ENCODE peak calls at places on chromosomes 6 and 20, in ten cellular contexts. K is colonic mucosa; X is stimulated activated naive CD4-positive, alpha-beta T cell; E is PC-3; F is KG1; D is NCI-H1105 treated with DMSO at 0.1 percent for 48 hours; L is activated CD4-positive, alpha-beta T cell treated with anti-CD3 and anti-CD28 coated beads for 48 hours; W is AG10803; Z is activated gamma-delta T cell; S is HT-29. Y is an unnamed sample.

GRCh38 chr6:125577263-125577662 is 172.2 kb upstream of the HEY2 start:
- DNase-seq in X (no peak), W (no peak), D (no peak), E (no peak), Z (no peak), K (no peak), F (no peak), L (no peak), S (no peak), Y (no peak)

GRCh38 chr6:35370799-35371493 is 28.6 kb downstream of the PPARD start:
- DNase-seq in K (no peak), W (peak), D (no peak), F (no peak), S (no peak), E (no peak), Z (no peak), X (no peak), L (no peak), Y (no peak)

GRCh38 chr6:527989-528673 is 128.8 kb downstream of the HUS1B start:
- DNase-seq in L (no peak), F (no peak), K (no peak), X (no peak), S (no peak), Z (no peak), W (no peak), E (no peak), D (no peak), Y (no peak)

GRCh38 chr20:25018841-25019240 is 26.3 kb upstream of the APMAP start:
- DNase-seq in D (no peak), X (no peak), W (no peak), K (no peak), F (no peak), E (no peak), S (no peak), Z (no peak), L (no peak), Y (no peak)

GRCh38 chr6:148758492-148758891 is 11.7 kb downstream of the UST start:
- DNase-seq in X (no peak), E (no peak), Z (no peak), D (no peak), L (peak), F (peak), S (no peak), K (peak), W (no peak), Y (no peak)

GRCh38 chr20:17228624-17229061 is 1.8 kb downstream of the PCSK2 start:
- DNase-seq in L (no peak), K (no peak), D (peak), E (no peak), X (no peak), W (no peak), F (no peak), Z (no peak), S (peak), Y (peak)

GRCh38 chr6:165742047-165742446 is 79.0 kb upstream of the PDE10A start:
- DNase-seq in S (no peak), K (no peak), W (no peak), L (no peak), E (no peak), X (no peak), Z (no peak), F (no peak), D (no peak), Y (no peak)

GRCh38 chr6:42131531-42131930 is 10.9 kb downstream of the C6orf132 start:
- DNase-seq in F (no peak), S (no peak), X (no peak), K (no peak), W (peak), E (peak), D (no peak), L (no peak), Z (no peak), Y (no peak)

GRCh38 chr6:5537967-5538366 is 276.7 kb downstream of the FARS2 start:
- DNase-seq in D (no peak), L (no peak), K (no peak), S (no peak), Z (no peak), E (peak), X (no peak), W (peak), F (no peak), Y (no peak)

Y was measured in SW480.